ENCODE peak calls at places on chromosome 18, in four cellular contexts. L, W, D and G are unnamed samples.
A peak's percentile ranks its signal among the peaks of the same experiment; 100 is the strongest.

GRCh38 chr18:72181241-72181764 is 362.8 kb downstream of the CBLN2 start:
- DNase-seq in D (no peak), W (no peak), L (no peak), G (no peak)

GRCh38 chr18:22731398-22731797 is 201.7 kb upstream of the RBBP8 start:
- DNase-seq in L (no peak), D (no peak), W (no peak), G (no peak)

GRCh38 chr18:39051013-39051412 is 1485.4 kb upstream of the CELF4 start:
- DNase-seq in L (no peak), W (no peak), D (no peak), G (no peak)

GRCh38 chr18:72830109-72830508 is 37.7 kb downstream of the NETO1 start:
- DNase-seq in D (peak; percentile 63), L (peak; percentile 76), W (peak; percentile 67), G (no peak)

GRCh38 chr18:50803579-50803978 is 16.2 kb downstream of the MRO start:
- DNase-seq in W (no peak), L (no peak), D (no peak), G (no peak)

GRCh38 chr18:50749421-50749820 is 70.4 kb downstream of the MRO start:
- DNase-seq in D (peak; percentile 50), W (no peak), L (no peak), G (no peak)

GRCh38 chr18:37578886-37579513 is 13.4 kb upstream of the CELF4 start:
- DNase-seq in L (no peak), D (peak; percentile 44), W (no peak), G (no peak)

GRCh38 chr18:3360211-3360610 is 89.8 kb upstream of the TGIF1 start:
- DNase-seq in D (peak; percentile 71), L (peak; percentile 67), W (peak; percentile 86), G (peak; percentile 23)

GRCh38 chr18:23209031-23209430 is 73.7 kb downstream of the CABLES1 start:
- DNase-seq in L (no peak), W (no peak), D (no peak), G (peak; percentile 48)

GRCh38 chr18:47204908-47205522 is 28.9 kb upstream of the IER3IP1 start:
- DNase-seq in L (peak; percentile 66), W (peak; percentile 60), D (peak; percentile 78), G (peak; percentile 52)

GRCh38 chr18:13223341-13224148 is 5.0 kb downstream of the LDLRAD4 start:
- DNase-seq in D (no peak), L (no peak), W (no peak), G (peak; percentile 61)
- H3K79me2 ChIP-seq in D (no peaks in the 10 kb centered on the region), L (no peaks in the 10 kb centered on the region), W (no peaks in the 10 kb centered on the region), G (peaks cover 2% of the 10 kb centered on the region)

GRCh38 chr18:55988537-55988936 is 400.5 kb upstream of the TCF4 start:
- DNase-seq in D (no peak), L (no peak), W (no peak), G (peak; percentile 27)

GRCh38 chr18:55982992-55983391 is 395.0 kb upstream of the TCF4 start:
- DNase-seq in L (no peak), D (peak; percentile 88), W (peak; percentile 40), G (no peak)

GRCh38 chr18:55981712-55982475 is 393.9 kb upstream of the TCF4 start:
- DNase-seq in L (no peak), W (no peak), D (no peak), G (no peak)

DNA sequence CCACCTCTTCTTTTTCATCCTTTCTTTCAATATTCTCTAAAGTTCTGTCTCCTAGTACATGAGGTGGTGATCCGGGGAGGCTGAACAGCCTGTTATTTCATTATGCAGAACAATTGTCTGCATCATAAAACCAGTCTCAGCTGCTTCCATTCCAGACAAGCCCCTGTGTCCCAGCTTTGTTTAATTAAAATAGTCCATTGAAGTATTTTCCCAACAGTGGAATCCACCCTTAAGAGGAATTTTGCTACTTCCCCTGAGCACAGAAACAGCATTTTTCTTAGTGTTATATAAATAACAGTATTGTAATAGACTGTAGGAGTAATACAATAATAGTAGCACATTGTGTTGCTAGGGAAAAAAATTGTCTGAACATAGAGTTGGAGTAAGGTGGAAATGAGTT is 395.4 kb upstream of the TCF4 start:
- DNase-seq in W (no peak), D (no peak), L (no peak), G (no peak)
- H2BK120ac ChIP-seq in W (no peak overlapping the region), D (no peak overlapping the region), L (no peak overlapping the region), G (no peak overlapping the region)

DNA sequence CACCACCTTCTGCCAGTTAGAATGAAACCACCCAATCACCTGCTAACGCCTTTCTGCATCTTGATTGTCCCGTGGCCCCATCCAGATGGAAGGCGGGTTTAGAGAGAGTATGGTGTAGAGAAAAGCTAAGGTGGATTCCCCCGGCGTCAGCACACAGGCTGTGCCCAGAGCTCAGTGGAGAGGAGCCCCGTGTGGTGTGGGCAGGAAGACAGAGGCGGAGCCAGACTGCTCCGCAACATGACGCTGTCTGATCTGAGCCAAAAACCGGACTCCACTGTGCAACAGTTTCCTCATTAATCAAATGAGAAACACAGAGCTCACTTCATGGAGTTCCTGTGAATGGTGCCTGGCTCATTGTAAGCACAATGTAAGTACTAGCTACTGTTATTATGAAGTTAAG is 448.1 kb upstream of the SMIM21 start:
- DNase-seq in L (no peak), W (no peak), D (no peak), G (no peak)
- H3K4me1 ChIP-seq in L (no peaks in the 10 kb centered on the region), W (no peaks in the 10 kb centered on the region), D (no peaks in the 10 kb centered on the region), G (no peaks in the 10 kb centered on the region)

GRCh38 chr18:55400590-55401274 is 187.3 kb downstream of the TCF4 start:
- DNase-seq in L (no peak), W (no peak), D (peak; percentile 40), G (no peak)

GRCh38 chr18:55401638-55402191 is 186.3 kb downstream of the TCF4 start:
- DNase-seq in D (peak; percentile 96), W (peak; percentile 69), L (no peak), G (peak; percentile 22)

GRCh38 chr18:55403555-55403954 is 184.4 kb downstream of the TCF4 start:
- DNase-seq in L (no peak), W (no peak), D (no peak), G (no peak)

GRCh38 chr18:55402731-55403405 is 185.1 kb downstream of the TCF4 start:
- DNase-seq in D (no peak), L (no peak), W (no peak), G (no peak)

DNA sequence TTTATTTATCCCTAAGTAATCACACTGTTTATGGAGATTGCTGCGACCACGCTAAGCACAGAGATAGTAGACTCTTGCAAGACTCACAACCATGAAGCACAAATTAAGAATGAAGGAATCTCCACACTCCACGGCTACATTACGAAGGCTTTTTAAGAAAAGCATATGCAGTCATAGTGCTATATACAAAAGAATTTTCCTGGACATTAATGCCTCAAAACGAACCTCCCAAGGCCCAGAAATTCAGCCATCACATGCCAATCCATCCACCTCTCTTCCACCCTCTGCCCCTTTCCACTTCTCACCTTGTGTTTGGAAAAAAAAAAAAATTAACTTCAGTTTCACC is 186.7 kb downstream of the TCF4 start:
- DNase-seq in W (no peak), L (no peak), D (no peak), G (no peak)
- H3K79me2 ChIP-seq in W (peaks cover 3% of the 10 kb centered on the region), L (no peaks in the 10 kb centered on the region), D (peaks cover 11% of the 10 kb centered on the region), G (no peaks in the 10 kb centered on the region)